ENCODE peak calls at places on chromosomes 13 and 19, in five cellular contexts. One of them, this sample, is unnamed.

GRCh38 chr19:28920269-28921066 is 292.5 kb downstream of the UQCRFS1 start:
- DNase-seq in CD8-positive, alpha-beta memory T cell: no peak
- DNase-seq in IMR-90: peak; percentile 24
- DNase-seq in testis: no peak
- DNase-seq in neuronal stem cell: peak; percentile 5
- DNase-seq in this sample: no peak

GRCh38 chr13:23949736-23950135 is 52.4 kb upstream of the C1QTNF9B start:
- DNase-seq in CD8-positive, alpha-beta memory T cell: no peak
- DNase-seq in IMR-90: no peak
- DNase-seq in testis: no peak
- DNase-seq in neuronal stem cell: no peak
- DNase-seq in this sample: no peak

GRCh38 chr13:50714886-50715285 is 128.6 kb downstream of the DLEU7 start:
- DNase-seq in CD8-positive, alpha-beta memory T cell: no peak
- DNase-seq in IMR-90: no peak
- DNase-seq in testis: no peak
- DNase-seq in neuronal stem cell: no peak
- DNase-seq in this sample: no peak

GRCh38 chr19:8512115-8512967 is 1.6 kb downstream of the ZNF414 start:
- DNase-seq in CD8-positive, alpha-beta memory T cell: no peak
- DNase-seq in IMR-90: no peak
- DNase-seq in testis: peak; percentile 44
- DNase-seq in neuronal stem cell: no peak
- DNase-seq in this sample: peak; percentile 44

GRCh38 chr19:12786149-12786870 is 5.0 kb upstream of the JUNB start:
- DNase-seq in CD8-positive, alpha-beta memory T cell: no peak
- DNase-seq in IMR-90: no peak
- DNase-seq in testis: peak; percentile 64
- DNase-seq in neuronal stem cell: no peak
- DNase-seq in this sample: peak; percentile 84

GRCh38 chr19:51546650-51547396 is 15.4 kb upstream of the SIGLEC6 start:
- DNase-seq in CD8-positive, alpha-beta memory T cell: no peak
- DNase-seq in IMR-90: peak; percentile 9
- DNase-seq in testis: no peak
- DNase-seq in neuronal stem cell: no peak
- DNase-seq in this sample: no peak

GRCh38 chr13:110869805-110870706 is 44.8 kb downstream of the ANKRD10 start:
- DNase-seq in CD8-positive, alpha-beta memory T cell: no peak
- DNase-seq in IMR-90: peak; percentile 100
- DNase-seq in testis: peak; percentile 81
- DNase-seq in neuronal stem cell: no peak
- DNase-seq in this sample: peak; percentile 99

GRCh38 chr19:48348039-48348438 is 15.7 kb downstream of the TMEM143 start:
- DNase-seq in CD8-positive, alpha-beta memory T cell: no peak
- DNase-seq in IMR-90: no peak
- DNase-seq in testis: peak; percentile 84
- DNase-seq in neuronal stem cell: no peak
- DNase-seq in this sample: no peak

GRCh38 chr13:97246596-97246995 is 24.5 kb downstream of the MBNL2 start:
- DNase-seq in CD8-positive, alpha-beta memory T cell: no peak
- DNase-seq in IMR-90: no peak
- DNase-seq in testis: no peak
- DNase-seq in neuronal stem cell: no peak
- DNase-seq in this sample: no peak
- H3K4me3 ChIP-seq in CD8-positive, alpha-beta memory T cell: no peak overlapping the region
- H3K4me3 ChIP-seq in IMR-90: peak overlapping the region; percentile 8
- H3K4me3 ChIP-seq in testis: no peak overlapping the region
- H3K4me3 ChIP-seq in neuronal stem cell: no peak overlapping the region
- H3K4me3 ChIP-seq in this sample: peak overlapping the region; percentile 30

GRCh38 chr13:27806744-27807387 is 14.6 kb downstream of the GSX1 start:
- DNase-seq in CD8-positive, alpha-beta memory T cell: no peak
- DNase-seq in IMR-90: no peak
- DNase-seq in testis: no peak
- DNase-seq in neuronal stem cell: no peak
- DNase-seq in this sample: no peak

GRCh38 chr13:27810461-27810860 is 18.2 kb downstream of the GSX1 start:
- DNase-seq in CD8-positive, alpha-beta memory T cell: no peak
- DNase-seq in IMR-90: no peak
- DNase-seq in testis: no peak
- DNase-seq in neuronal stem cell: no peak
- DNase-seq in this sample: peak; percentile 41

GRCh38 chr13:27813826-27814225 is 21.5 kb downstream of the GSX1 start:
- DNase-seq in CD8-positive, alpha-beta memory T cell: no peak
- DNase-seq in IMR-90: no peak
- DNase-seq in testis: no peak
- DNase-seq in neuronal stem cell: no peak
- DNase-seq in this sample: no peak

GRCh38 chr13:27808866-27809546 is 16.7 kb downstream of the GSX1 start:
- DNase-seq in CD8-positive, alpha-beta memory T cell: no peak
- DNase-seq in IMR-90: no peak
- DNase-seq in testis: no peak
- DNase-seq in neuronal stem cell: no peak
- DNase-seq in this sample: peak; percentile 34

GRCh38 chr13:27810009-27810408 is 17.7 kb downstream of the GSX1 start:
- DNase-seq in CD8-positive, alpha-beta memory T cell: no peak
- DNase-seq in IMR-90: no peak
- DNase-seq in testis: no peak
- DNase-seq in neuronal stem cell: no peak
- DNase-seq in this sample: no peak
- H3K27me3 ChIP-seq in CD8-positive, alpha-beta memory T cell: no peaks in the 10 kb centered on the region
- H3K27me3 ChIP-seq in IMR-90: peaks cover 22% of the 10 kb centered on the region
- H3K27me3 ChIP-seq in testis: no peaks in the 10 kb centered on the region
- H3K27me3 ChIP-seq in neuronal stem cell: no peaks in the 10 kb centered on the region
- H3K27me3 ChIP-seq in this sample: peaks cover 1% of the 10 kb centered on the region

GRCh38 chr19:11752244-11752736 is 13.5 kb upstream of the ZNF823 start:
- DNase-seq in CD8-positive, alpha-beta memory T cell: no peak
- DNase-seq in IMR-90: no peak
- DNase-seq in testis: no peak
- DNase-seq in neuronal stem cell: no peak
- DNase-seq in this sample: no peak
- H3K9me3 ChIP-seq in CD8-positive, alpha-beta memory T cell: peaks cover 18% of the 10 kb centered on the region
- H3K9me3 ChIP-seq in IMR-90: peaks cover 5% of the 10 kb centered on the region
- H3K9me3 ChIP-seq in testis: no peaks in the 10 kb centered on the region
- H3K9me3 ChIP-seq in neuronal stem cell: peaks cover 16% of the 10 kb centered on the region
- H3K9me3 ChIP-seq in this sample: peaks cover 71% of the 10 kb centered on the region

GRCh38 chr19:19372656-19373416 is 32.6 kb upstream of the GATAD2A start:
- DNase-seq in CD8-positive, alpha-beta memory T cell: no peak
- DNase-seq in IMR-90: peak; percentile 45
- DNase-seq in testis: peak; percentile 34
- DNase-seq in neuronal stem cell: no peak
- DNase-seq in this sample: peak; percentile 53
- H3K4me3 ChIP-seq in CD8-positive, alpha-beta memory T cell: peak overlapping the region; percentile 40
- H3K4me3 ChIP-seq in IMR-90: no peak overlapping the region
- H3K4me3 ChIP-seq in testis: no peak overlapping the region
- H3K4me3 ChIP-seq in neuronal stem cell: no peak overlapping the region
- H3K4me3 ChIP-seq in this sample: no peak overlapping the region

DNA sequence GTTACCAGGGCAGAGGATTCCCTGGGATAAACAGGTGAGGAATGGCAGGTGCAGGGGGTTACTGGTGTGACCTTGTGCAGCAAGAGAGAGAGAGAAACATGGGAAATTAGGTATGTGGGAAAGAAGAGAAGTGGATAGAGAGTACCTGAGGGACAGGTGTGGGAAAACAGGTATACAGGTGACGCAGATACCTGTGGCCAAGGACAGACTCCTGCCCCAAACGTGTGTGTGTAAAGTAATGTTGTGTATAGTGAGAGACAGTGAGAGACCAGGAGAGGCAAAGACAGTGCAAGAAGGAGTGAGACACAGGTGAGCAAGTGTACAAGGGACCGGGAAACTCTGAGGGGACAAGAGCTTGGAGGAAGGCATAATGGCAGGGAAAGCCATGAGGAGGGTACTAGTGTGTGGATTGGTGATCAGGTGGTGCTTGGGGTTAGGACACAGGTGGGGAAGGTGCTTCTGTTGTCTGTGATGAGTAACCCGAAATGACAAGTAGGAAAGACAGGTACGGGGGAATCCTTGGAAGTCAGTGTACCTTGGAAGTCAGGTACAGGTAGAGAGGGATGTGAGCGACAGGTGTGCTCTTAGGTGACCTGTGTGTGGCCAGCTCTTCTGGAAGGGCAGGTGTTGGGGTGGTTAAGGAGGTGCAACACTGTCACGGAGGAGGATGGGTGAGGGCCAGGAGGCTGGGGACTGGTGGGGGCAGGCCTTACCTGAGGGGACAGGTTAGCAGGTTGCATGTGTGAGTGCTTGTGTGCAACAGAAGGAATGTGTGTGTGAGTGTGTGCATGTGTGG is 2.8 kb downstream of the ERFL start:
- DNase-seq in CD8-positive, alpha-beta memory T cell: no peak
- DNase-seq in IMR-90: no peak
- DNase-seq in testis: no peak
- DNase-seq in neuronal stem cell: no peak
- DNase-seq in this sample: no peak
- H3K27me3 ChIP-seq in CD8-positive, alpha-beta memory T cell: no peaks in the 10 kb centered on the region
- H3K27me3 ChIP-seq in IMR-90: peaks cover 85% of the 10 kb centered on the region
- H3K27me3 ChIP-seq in testis: peaks cover 4% of the 10 kb centered on the region
- H3K27me3 ChIP-seq in neuronal stem cell: peaks cover 47% of the 10 kb centered on the region
- H3K27me3 ChIP-seq in this sample: peaks cover 57% of the 10 kb centered on the region